ENCODE peak calls at places on chromosomes 13 and 19, in eight cellular contexts. X is cardiac muscle cell; M is OCI-LY7; B is left ventricle myocardium inferior; W is A549; Q is uterus; A is CD8-positive, alpha-beta T cell; I is ascending aorta. C is an unnamed sample.
A peak's percentile ranks its signal among the peaks of the same experiment; 100 is the strongest.

GRCh38 chr13:36057041-36057440 is 74.1 kb downstream of the DCLK1 start:
- DNase-seq in X (peak; percentile 26), M (no peak), B (no peak), W (no peak), Q (no peak), A (no peak), I (no peak), C (no peak)

GRCh38 chr19:3784607-3785463 is 1.3 kb downstream of the MATK start:
- DNase-seq in X (no peak), M (no peak), B (no peak), W (no peak), Q (no peak), A (no peak), I (no peak), C (peak; percentile 45)

GRCh38 chr13:104318121-104318520 is 1251.9 kb upstream of the SLC10A2 start:
- DNase-seq in X (peak; percentile 69), M (no peak), B (no peak), W (no peak), Q (no peak), A (no peak), I (no peak), C (no peak)

GRCh38 chr13:20441879-20442278 is 83.8 kb downstream of the CRYL1 start:
- DNase-seq in X (peak; percentile 73), M (no peak), B (no peak), W (no peak), Q (no peak), A (no peak), I (no peak), C (no peak)

GRCh38 chr13:28429685-28430290 is 65.1 kb downstream of the FLT1 start:
- DNase-seq in X (peak; percentile 33), M (peak; percentile 91), B (no peak), W (no peak), Q (no peak), A (no peak), I (no peak), C (no peak)

GRCh38 chr13:43316997-43317396 is 293.6 kb downstream of the DNAJC15 start:
- DNase-seq in X (peak; percentile 71), M (no peak), B (no peak), W (no peak), Q (peak; percentile 19), A (no peak), I (no peak), C (no peak)

GRCh38 chr19:16638666-16639065 is 10.7 kb upstream of the MED26 start:
- DNase-seq in X (no peak), M (no peak), B (no peak), W (no peak), Q (no peak), A (no peak), I (no peak), C (no peak)

GRCh38 chr13:31209172-31209818 is 9.5 kb downstream of the B3GLCT start:
- DNase-seq in X (peak; percentile 78), M (no peak), B (peak; percentile 69), W (no peak), Q (peak; percentile 69), A (no peak), I (no peak), C (no peak)

GRCh38 chr19:47379398-47379938 is 30.4 kb downstream of the DHX34 start:
- DNase-seq in X (no peak), M (no peak), B (no peak), W (no peak), Q (no peak), A (no peak), I (no peak), C (peak; percentile 32)

GRCh38 chr13:40381935-40382764 is 284.3 kb downstream of the FOXO1 start:
- DNase-seq in X (no peak), M (no peak), B (no peak), W (no peak), Q (no peak), A (no peak), I (no peak), C (no peak)
- H3K4me1 ChIP-seq in X (no peaks in the 10 kb centered on the region), M (peaks cover 13% of the 10 kb centered on the region), B (no peaks in the 10 kb centered on the region), W (peaks cover 3% of the 10 kb centered on the region), Q (no peaks in the 10 kb centered on the region), A (peaks cover 11% of the 10 kb centered on the region), I (no peaks in the 10 kb centered on the region), C (peaks cover 17% of the 10 kb centered on the region)

GRCh38 chr19:42292042-42292960 is 9.6 kb upstream of the PRR19 start:
- DNase-seq in X (no peak), M (no peak), B (no peak), W (no peak), Q (no peak), A (no peak), I (no peak), C (no peak)

GRCh38 chr19:42293966-42294365 is 8.0 kb upstream of the PRR19 start:
- DNase-seq in X (no peak), M (no peak), B (no peak), W (no peak), Q (no peak), A (no peak), I (no peak), C (no peak)

GRCh38 chr19:42294471-42295137 is 7.3 kb upstream of the PRR19 start:
- DNase-seq in X (no peak), M (no peak), B (no peak), W (no peak), Q (no peak), A (no peak), I (no peak), C (no peak)

GRCh38 chr19:42292963-42293362 is 9.0 kb upstream of the PRR19 start:
- DNase-seq in X (no peak), M (no peak), B (no peak), W (no peak), Q (no peak), A (no peak), I (no peak), C (no peak)

DNA sequence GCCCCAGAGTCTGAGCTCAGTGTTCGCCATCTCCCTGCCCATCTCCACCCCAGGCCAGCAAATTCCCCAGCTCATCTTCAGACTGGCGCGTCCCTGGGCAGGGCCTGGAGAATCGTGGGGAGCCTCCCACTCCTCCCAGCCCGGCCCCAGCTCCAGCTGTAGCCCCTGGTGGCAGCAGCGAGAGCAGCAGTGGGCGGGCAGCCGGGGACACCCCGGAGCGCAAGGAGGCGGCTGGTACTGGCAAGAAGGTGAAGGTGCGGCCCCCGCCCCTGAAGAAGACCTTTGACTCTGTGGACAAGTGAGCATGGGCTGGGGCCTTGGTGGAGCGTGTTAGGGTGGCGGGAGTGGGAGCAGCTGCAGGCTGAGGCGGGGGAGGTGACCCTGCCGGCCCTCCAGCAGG is 8.4 kb upstream of the PRR19 start:
- DNase-seq in X (no peak), M (no peak), B (no peak), W (no peak), Q (no peak), A (no peak), I (no peak), C (no peak)
- TF ChIP-seq CTCF in X (peak; percentile 8), M (no peak), B (no peak), W (no peak), Q (no peak), A (no peak), I (no peak), C (no peak)

GRCh38 chr19:41437944-41438574 is 1.7 kb downstream of the DMAC2 start:
- DNase-seq in X (no peak), M (no peak), B (no peak), W (no peak), Q (no peak), A (no peak), I (no peak), C (no peak)

GRCh38 chr19:41436664-41436951 is 3.1 kb downstream of the DMAC2 start:
- DNase-seq in X (no peak), M (no peak), B (no peak), W (no peak), Q (no peak), A (no peak), I (no peak), C (no peak)

GRCh38 chr19:41441321-41441945 is 1.5 kb upstream of the ERICH4 start:
- DNase-seq in X (no peak), M (no peak), B (no peak), W (no peak), Q (no peak), A (no peak), I (no peak), C (no peak)

GRCh38 chr19:41442473-41443360 is at the start of gene ERICH4:
- DNase-seq in X (no peak), M (no peak), B (no peak), W (no peak), Q (no peak), A (no peak), I (no peak), C (no peak)

GRCh38 chr19:41439441-41440222 is at the start of gene DMAC2:
- DNase-seq in X (peak; percentile 98), M (peak; percentile 100), B (peak; percentile 98), W (peak; percentile 100), Q (peak; percentile 98), A (peak; percentile 86), I (peak; percentile 90), C (peak; percentile 97)
- H3K4me1 ChIP-seq in X (no peaks in the 10 kb centered on the region), M (peaks cover 26% of the 10 kb centered on the region), B (peaks cover 30% of the 10 kb centered on the region), W (peaks cover 13% of the 10 kb centered on the region), Q (no peaks in the 10 kb centered on the region), A (peaks cover 11% of the 10 kb centered on the region), I (no peaks in the 10 kb centered on the region), C (peaks cover 7% of the 10 kb centered on the region)

DNA sequence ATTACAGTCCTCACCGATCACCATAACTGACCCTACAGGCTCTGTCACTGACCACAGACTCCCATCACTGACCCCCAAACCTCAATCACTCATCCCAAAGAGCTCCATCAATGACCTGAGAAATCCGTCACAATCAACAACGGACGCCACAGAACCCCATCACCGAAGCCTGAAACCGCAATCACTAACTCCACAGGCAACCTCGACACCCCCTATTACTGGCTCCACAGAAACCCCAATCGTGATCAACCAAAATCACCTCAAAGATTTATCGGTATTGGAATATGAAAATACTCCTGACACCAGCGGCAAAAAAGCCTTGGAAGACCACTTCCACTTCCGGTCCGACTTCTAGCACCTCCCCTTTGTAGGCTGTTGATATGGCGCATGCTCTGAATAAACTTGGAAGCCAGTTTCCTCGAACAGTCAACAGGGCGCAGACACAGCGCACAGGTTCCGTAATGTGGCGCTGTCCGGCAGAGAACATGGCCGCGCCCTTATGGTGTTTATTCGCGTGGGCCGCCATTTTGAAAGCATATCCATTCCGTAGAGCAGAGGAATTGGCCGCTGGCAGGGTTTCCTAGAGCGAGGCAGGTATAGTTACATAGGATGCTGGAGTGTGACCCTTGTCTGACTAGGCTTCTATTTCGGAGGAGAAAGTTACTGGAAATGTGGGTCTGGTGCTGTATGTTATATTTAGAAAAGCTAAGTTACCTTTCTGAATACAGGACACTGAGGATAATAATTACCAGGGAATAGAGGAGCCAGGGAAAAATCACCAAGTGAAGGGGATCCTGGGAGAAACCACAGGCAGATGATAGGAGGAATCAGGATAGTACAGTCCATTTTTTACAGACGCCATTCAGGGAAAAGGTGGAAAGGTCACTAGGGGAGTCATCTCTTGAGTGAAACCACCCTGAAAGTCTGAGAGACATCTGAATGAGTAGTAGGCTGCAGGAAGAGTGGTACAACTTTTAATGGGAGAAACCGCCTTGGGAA is at the start of gene ZNF585A:
- DNase-seq in X (peak; percentile 98), M (peak; percentile 97), B (peak; percentile 89), W (peak; percentile 100), Q (peak; percentile 92), A (peak; percentile 83), I (peak; percentile 85), C (peak; percentile 82)
- TF ChIP-seq CTCF in X (peak; percentile 36), M (peak; percentile 22), B (peak; percentile 47), W (no peak), Q (peak; percentile 24), A (no peak), I (no peak), C (no peak)

GRCh38 chr13:111156421-111156820 is 41.3 kb downstream of the ARHGEF7 start:
- DNase-seq in X (no peak), M (no peak), B (no peak), W (no peak), Q (no peak), A (no peak), I (no peak), C (no peak)
- H3K4me1 ChIP-seq in X (peaks cover 17% of the 10 kb centered on the region), M (peaks cover 23% of the 10 kb centered on the region), B (peaks cover 73% of the 10 kb centered on the region), W (peaks cover 2% of the 10 kb centered on the region), Q (no peaks in the 10 kb centered on the region), A (peaks cover 20% of the 10 kb centered on the region), I (peaks cover 2% of the 10 kb centered on the region), C (peaks cover 15% of the 10 kb centered on the region)

C was measured in RWPE2.